ENCODE peak calls at places on chromosome X, in six cellular contexts. H is CD8-positive, alpha-beta memory T cell; L is WERI-Rb-1; D is ovary; O is BJ; U is esophagus squamous epithelium. M is an unnamed sample. For H3K36me3 and H3K27me3, the result is how much of the 10 kb centered on the place peaks cover.

GRCh38 chrX:49230500-49231232 is 2.5 kb downstream of the CACNA1F start:
- DNase-seq in D (no peak), U (peak), O (no peak), L (no peak), H (peak), M (peak)

GRCh38 chrX:118545510-118545909 is 49.9 kb downstream of the DOCK11 start:
- DNase-seq in D (no peak), H (no peak), U (no peak), L (no peak), O (no peak), M (no peak)

GRCh38 chrX:143363419-143363818 is 153.9 kb downstream of the SPANXN3 start:
- DNase-seq in O (no peak), L (no peak), U (no peak), H (no peak), D (no peak), M (no peak)

GRCh38 chrX:84339507-84340364 is 151.7 kb upstream of the RPS6KA6 start:
- DNase-seq in L (no peak), D (no peak), O (no peak), U (no peak), H (no peak), M (no peak)

GRCh38 chrX:13955095-13955647 is 74.5 kb downstream of the GEMIN8 start:
- DNase-seq in L (no peak), O (no peak), H (no peak), D (no peak), U (no peak), M (no peak)

GRCh38 chrX:47264507-47265173 is 31.8 kb downstream of the USP11 start:
- DNase-seq in H (no peak), L (no peak), O (no peak), U (no peak), D (no peak), M (no peak)

GRCh38 chrX:102029026-102029425 is 96.5 kb upstream of the TCEAL2 start:
- DNase-seq in U (no peak), D (no peak), L (no peak), H (no peak), O (no peak), M (no peak)

GRCh38 chrX:74248889-74249288 is 55.1 kb upstream of the ZCCHC13 start:
- DNase-seq in L (no peak), H (no peak), O (no peak), D (no peak), U (no peak), M (peak)

GRCh38 chrX:154918060-154918483 is 31.9 kb downstream of the F8A1 start:
- DNase-seq in O (peak), H (peak), L (peak), D (peak), U (no peak), M (peak)

GRCh38 chrX:12975999-12976558 is 1.2 kb downstream of the TMSB4X start:
- DNase-seq in U (no peak), L (peak), H (peak), D (peak), O (no peak), M (peak)

GRCh38 chrX:128460835-128461234 is 408.6 kb upstream of the ACTRT1 start:
- DNase-seq in U (no peak), L (no peak), O (no peak), H (no peak), D (no peak), M (peak)

GRCh38 chrX:45745479-45745878 is 544.8 kb upstream of the DIPK2B start:
- DNase-seq in O (no peak), D (no peak), L (no peak), H (no peak), U (no peak), M (no peak)

GRCh38 chrX:69307736-69308135 is 142.5 kb upstream of the PJA1 start:
- DNase-seq in D (no peak), L (peak), H (no peak), O (no peak), U (no peak), M (peak)

GRCh38 chrX:140709421-140709846 is at the start of gene LINC00632:
- DNase-seq in H (no peak), U (no peak), O (no peak), L (no peak), D (no peak), M (peak)

GRCh38 chrX:115531818-115532403 is 29.1 kb upstream of the PLS3 start:
- DNase-seq in D (no peak), U (no peak), O (no peak), L (no peak), H (no peak), M (no peak)

GRCh38 chrX:46630141-46630540 is 56.6 kb downstream of the CHST7 start:
- DNase-seq in H (no peak), U (no peak), O (no peak), L (no peak), D (no peak), M (no peak)

GRCh38 chrX:123731987-123732678 is 719 bp downstream of the THOC2 start:
- DNase-seq in U (no peak), O (no peak), D (peak), H (peak), L (peak), M (peak)

GRCh38 chrX:130746709-130747347 is 156.2 kb downstream of the ENOX2 start:
- DNase-seq in O (peak), L (no peak), D (no peak), U (no peak), H (no peak), M (no peak)

GRCh38 chrX:25083661-25084060 is 67.9 kb upstream of the ARX start:
- DNase-seq in H (no peak), O (no peak), D (no peak), L (no peak), U (no peak), M (no peak)

GRCh38 chrX:78708171-78708570 is 39.3 kb upstream of the LPAR4 start:
- DNase-seq in H (no peak), D (no peak), O (no peak), L (peak), U (no peak), M (peak)

GRCh38 chrX:72258174-72258573 is 18.9 kb downstream of the RPS4X start:
- DNase-seq in O (peak), L (no peak), U (no peak), D (no peak), H (no peak), M (no peak)

GRCh38 chrX:103215768-103216085 is 819 bp downstream of the BEX4 start:
- DNase-seq in D (no peak), U (no peak), L (no peak), H (no peak), O (no peak), M (peak)

GRCh38 chrX:72685810-72686465 is 28.2 kb downstream of the PHKA1 start:
- DNase-seq in O (no peak), L (no peak), U (no peak), D (no peak), H (no peak), M (no peak)

GRCh38 chrX:109537324-109537665 is 651 bp downstream of the NXT2 start:
- DNase-seq in U (no peak), L (no peak), D (no peak), H (no peak), O (peak), M (no peak)

GRCh38 chrX:42678133-42678532 is 99.8 kb downstream of the PPP1R2C start:
- DNase-seq in O (no peak), U (no peak), D (no peak), H (no peak), L (peak), M (no peak)

GRCh38 chrX:15298780-15299179 is 16.7 kb downstream of the ASB11 start:
- DNase-seq in H (no peak), D (no peak), U (no peak), O (no peak), L (no peak), M (no peak)

GRCh38 chrX:129019412-129019811 is 503.9 kb downstream of the SMARCA1 start:
- DNase-seq in L (no peak), U (no peak), O (no peak), H (no peak), D (no peak), M (no peak)

GRCh38 chrX:28901637-28902036 is 314.4 kb downstream of the IL1RAPL1 start:
- DNase-seq in U (no peak), O (no peak), L (no peak), H (no peak), D (no peak), M (no peak)

GRCh38 chrX:150253946-150254615 is 109.0 kb upstream of the MAMLD1 start:
- DNase-seq in U (no peak), D (no peak), L (no peak), H (no peak), O (no peak), M (no peak)

GRCh38 chrX:154333837-154334271 is 38.3 kb downstream of the TKTL1 start:
- DNase-seq in U (no peak), O (no peak), H (no peak), L (no peak), D (no peak), M (peak)

GRCh38 chrX:56811599-56811998 is 82.6 kb downstream of the NBDY start:
- DNase-seq in O (no peak), D (no peak), L (no peak), H (no peak), U (no peak), M (no peak)

GRCh38 chrX:24154490-24155034 is 5.0 kb downstream of the ZFX start:
- DNase-seq in L (no peak), U (no peak), H (no peak), O (no peak), D (no peak), M (no peak)

GRCh38 chrX:150227873-150228272 is 135.2 kb upstream of the MAMLD1 start:
- DNase-seq in O (no peak), H (no peak), L (no peak), D (no peak), U (no peak), M (no peak)

GRCh38 chrX:23766650-23767551 is 16.1 kb upstream of the SAT1 start:
- DNase-seq in U (no peak), D (no peak), H (no peak), O (no peak), L (no peak), M (no peak)

GRCh38 chrX:111444881-111445280 is 32.9 kb upstream of the DCX start:
- DNase-seq in O (no peak), L (no peak), H (no peak), U (no peak), D (no peak), M (no peak)

GRCh38 chrX:9940397-9940796 is 26.8 kb upstream of the CLDN34 start:
- DNase-seq in H (no peak), D (no peak), O (peak), L (no peak), U (no peak), M (no peak)

GRCh38 chrX:24334473-24334872 is 20.6 kb upstream of the SUPT20HL2 start:
- DNase-seq in D (no peak), L (no peak), O (no peak), U (no peak), H (no peak), M (no peak)

DNA sequence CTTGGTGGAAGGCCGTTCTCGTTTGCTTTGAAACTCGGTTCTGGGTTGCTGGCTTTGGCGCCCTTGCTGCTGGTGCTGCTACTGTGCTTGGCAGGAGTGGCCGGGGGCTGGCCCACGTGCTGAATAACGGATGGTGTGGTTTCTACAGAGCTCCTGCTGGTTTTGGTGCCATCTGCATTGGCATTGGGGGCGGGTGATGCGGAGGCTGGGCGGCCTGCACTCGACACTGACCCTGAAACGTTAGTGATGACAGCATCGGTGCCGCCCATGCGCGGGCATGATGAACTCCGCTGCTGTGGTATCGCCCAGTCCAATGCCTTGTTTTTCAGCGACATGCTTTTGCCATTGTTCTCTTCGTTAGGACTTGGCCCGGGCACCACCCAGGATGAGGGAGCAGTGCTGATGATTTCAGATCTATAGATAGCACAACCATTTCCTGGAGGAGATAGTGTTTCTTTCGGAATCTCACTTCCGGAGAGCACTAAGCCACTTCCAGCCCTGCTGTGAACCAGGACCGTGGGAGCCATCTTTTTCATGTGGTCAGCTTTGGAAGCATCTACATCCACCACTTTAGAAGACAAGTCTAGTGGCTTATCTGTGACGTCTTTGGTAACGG is 24.2 kb downstream of the BCOR start:
- DNase-seq in O (no peak), H (no peak), U (no peak), L (no peak), D (no peak), M (no peak)
- H3K36me3 ChIP-seq in O (under half), H (under half), U (half or more), L (half or more), D (under half), M (under half)

DNA sequence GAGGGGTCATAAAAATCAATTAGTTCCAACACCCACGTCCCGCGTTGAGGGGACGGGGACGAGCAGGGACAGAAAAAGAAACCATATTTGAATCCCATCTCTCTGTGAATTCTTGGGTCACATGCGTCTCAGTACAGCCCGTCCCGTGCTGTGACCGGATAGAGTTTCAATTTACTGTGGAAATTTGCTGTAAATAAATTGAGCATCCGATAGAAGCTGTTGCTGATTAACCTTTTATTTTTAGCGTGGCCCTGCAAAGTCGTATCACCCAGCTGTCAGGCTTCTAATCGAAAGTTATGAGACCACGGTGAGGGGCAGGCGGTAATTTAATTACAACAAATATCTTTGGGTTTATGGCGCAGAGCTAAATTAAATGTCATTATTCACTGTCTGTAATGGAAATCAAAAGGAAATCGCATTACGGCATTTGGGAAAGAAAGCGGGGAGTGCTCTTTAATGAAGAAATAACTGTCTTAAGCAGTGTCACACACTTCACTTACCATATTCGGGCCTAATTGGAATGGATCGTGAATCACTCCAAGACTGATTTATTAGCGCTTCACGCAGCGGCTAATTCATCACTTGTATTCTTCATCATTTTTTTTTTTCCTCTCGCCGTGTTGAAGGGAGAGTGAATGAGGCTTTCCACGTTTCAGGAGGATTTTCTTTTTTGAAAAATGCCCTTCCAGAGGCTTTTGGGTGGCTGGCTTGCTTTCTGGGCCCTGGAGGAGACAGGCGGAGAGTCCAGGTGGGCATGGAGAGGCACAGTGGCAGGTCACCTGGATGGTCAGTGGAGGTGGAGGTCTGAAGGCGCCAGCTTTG is 7.3 kb downstream of the SHOX start:
- DNase-seq in U (no peak), O (no peak), H (no peak), L (no peak), D (no peak), M (no peak)
- H3K27me3 ChIP-seq in U (under half), O (under half), H (under half), L (half or more), D (under half), M (half or more)

DNA sequence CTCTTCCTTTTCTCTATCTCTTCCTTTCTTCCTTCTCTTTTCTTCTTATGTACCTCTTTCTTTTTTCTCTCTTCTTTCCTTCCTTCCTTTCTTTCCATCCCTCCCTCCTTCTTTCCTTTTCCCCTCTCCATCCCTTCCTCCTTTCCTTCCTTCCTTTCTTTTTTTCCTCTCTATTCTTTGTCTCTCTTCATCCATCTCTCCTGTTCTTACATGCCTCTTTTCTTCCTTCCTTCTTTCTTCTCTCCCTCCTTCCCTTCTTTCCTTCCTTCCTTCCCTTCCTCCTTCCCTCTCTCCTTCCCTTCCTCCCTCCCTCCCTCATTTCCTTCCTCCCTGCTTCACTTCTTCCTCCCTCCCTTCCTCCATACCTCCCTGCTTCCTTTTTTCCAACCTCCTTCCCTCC is 19.2 kb upstream of the XG start:
- DNase-seq in H (no peak), O (no peak), D (no peak), U (no peak), L (no peak), M (no peak)
- H3K36me3 ChIP-seq in H (under half), O (under half), D (under half), U (half or more), L (under half), M (under half)

GRCh38 chrX:133468081-133468480 is 52.8 kb upstream of the GPC4 start:
- DNase-seq in H (no peak), O (no peak), U (no peak), D (no peak), L (no peak), M (no peak)
- H3K27me3 ChIP-seq in H (under half), O (under half), U (under half), D (under half), L (under half), M (under half)

DNA sequence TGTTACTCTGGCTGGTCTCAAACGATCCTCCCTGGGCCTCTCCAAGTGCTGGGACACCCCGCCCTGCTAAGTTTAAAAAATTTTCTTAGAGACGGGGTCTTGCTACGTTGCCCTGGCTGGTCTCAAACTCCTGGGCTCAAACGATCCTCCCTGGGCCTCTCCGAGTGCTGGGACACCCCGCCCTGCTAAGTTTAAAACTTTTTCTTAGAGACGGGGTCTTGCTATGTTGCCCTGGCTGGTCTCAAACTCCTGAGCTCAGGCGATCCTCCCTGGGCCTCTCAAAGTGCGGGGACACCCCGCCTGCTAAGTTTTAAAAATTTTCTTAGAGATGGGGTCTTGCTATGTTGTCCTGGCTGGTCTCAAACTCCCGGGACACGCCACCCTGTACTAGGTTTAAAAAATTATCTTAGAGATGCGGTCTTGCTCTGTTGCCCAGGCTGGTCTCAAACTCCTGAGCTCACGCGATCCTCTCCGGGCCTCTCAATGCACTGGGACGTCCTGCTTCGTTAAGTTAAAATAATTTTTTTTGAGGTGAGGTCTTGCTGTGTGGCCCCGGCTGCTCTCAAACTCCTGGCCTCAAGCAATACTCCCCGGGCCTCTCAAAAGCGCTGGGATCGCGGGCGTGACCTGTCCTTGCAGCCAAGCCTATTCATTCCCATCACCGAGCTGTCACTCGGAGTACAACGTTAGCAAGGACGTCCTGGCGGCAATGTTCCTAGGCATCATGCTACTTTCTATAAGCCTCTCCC is 1.1 kb downstream of the SLC25A6 start:
- DNase-seq in L (peak), D (no peak), U (no peak), O (no peak), H (no peak), M (no peak)
- H3K36me3 ChIP-seq in L (half or more), D (under half), U (half or more), O (under half), H (under half), M (under half)